ENCODE peak calls at places on chromosomes 12 and 14, in four cellular contexts. E is activated naive CD4-positive, alpha-beta T cell; F is KBM-7; K is renal cortical epithelial cell. O is an unnamed sample.

GRCh38 chr12:52662093-52663006 is 10.3 kb upstream of the KRT2 start:
- DNase-seq in E (no peak), K (no peak), F (peak; percentile 83), O (no peak)

GRCh38 chr12:6765048-6765633 is 1.0 kb upstream of the PTMS start:
- DNase-seq in F (no peak), K (no peak), E (no peak), O (no peak)

GRCh38 chr12:11981174-11981733 is 89.5 kb upstream of the BCL2L14 start:
- DNase-seq in K (no peak), F (peak; percentile 53), E (no peak), O (no peak)

GRCh38 chr14:43168374-43168925 is 1338.6 kb downstream of the FSCB start:
- DNase-seq in F (no peak), E (no peak), K (no peak), O (no peak)

GRCh38 chr12:92034858-92035401 is 110.7 kb downstream of the BTG1 start:
- DNase-seq in F (peak; percentile 49), E (no peak), K (peak; percentile 72), O (peak; percentile 17)

GRCh38 chr12:127272864-127273263 is 994.1 kb upstream of the TMEM132C start:
- DNase-seq in E (no peak), F (no peak), K (peak; percentile 95), O (no peak)

GRCh38 chr12:12397184-12397583 is 40.3 kb downstream of the BORCS5 start:
- DNase-seq in E (no peak), F (no peak), K (no peak), O (no peak)

GRCh38 chr12:99911076-99911475 is 73.7 kb downstream of the ANKS1B start:
- DNase-seq in K (peak; percentile 91), F (no peak), E (no peak), O (peak; percentile 33)

GRCh38 chr14:90554341-90554740 is 157.5 kb downstream of the CALM1 start:
- DNase-seq in E (no peak), K (no peak), F (no peak), O (no peak)

GRCh38 chr12:121295123-121295745 is 1.3 kb downstream of the CAMKK2 start:
- DNase-seq in F (peak; percentile 16), E (no peak), K (no peak), O (no peak)

GRCh38 chr12:106178582-106178981 is 39.8 kb upstream of the NUAK1 start:
- DNase-seq in F (no peak), E (no peak), K (no peak), O (peak; percentile 64)

GRCh38 chr12:120159509-120160237 is 34.8 kb downstream of the GCN1 start:
- DNase-seq in F (no peak), E (no peak), K (no peak), O (no peak)

GRCh38 chr14:80211143-80212024 is at the start of gene DIO2:
- DNase-seq in F (no peak), E (no peak), K (peak; percentile 12), O (peak; percentile 66)

GRCh38 chr12:62848418-62848817 is 86.5 kb downstream of the PPM1H start:
- DNase-seq in F (no peak), E (no peak), K (peak; percentile 95), O (peak; percentile 10)

GRCh38 chr12:127539499-127539898 is 727.5 kb upstream of the TMEM132C start:
- DNase-seq in E (no peak), F (no peak), K (no peak), O (no peak)

GRCh38 chr12:6364037-6364360 is 11.4 kb downstream of the SCNN1A start:
- DNase-seq in E (no peak), F (no peak), K (no peak), O (no peak)

GRCh38 chr12:81992461-81992860 is 233.3 kb upstream of the PPFIA2 start:
- DNase-seq in E (no peak), K (peak; percentile 70), F (peak; percentile 13), O (no peak)

GRCh38 chr14:70013269-70013873 is 134.2 kb downstream of the SMOC1 start:
- DNase-seq in E (no peak), K (no peak), F (peak; percentile 36), O (peak; percentile 59)

GRCh38 chr12:50620975-50621360 is 116.2 kb downstream of the DIP2B start:
- DNase-seq in E (no peak), F (no peak), K (no peak), O (no peak)

GRCh38 chr14:35993512-35993960 is 167.4 kb downstream of the BRMS1L start:
- DNase-seq in F (no peak), E (no peak), K (no peak), O (no peak)

GRCh38 chr12:32309811-32310755 is 89.3 kb upstream of the FGD4 start:
- DNase-seq in F (no peak), K (peak; percentile 98), E (no peak), O (no peak)

GRCh38 chr14:70919774-70920173 is 12.5 kb downstream of the PCNX1 start:
- DNase-seq in F (peak; percentile 48), K (peak; percentile 45), E (no peak), O (no peak)

GRCh38 chr12:202081-202731 is 11.8 kb downstream of the SLC6A12 start:
- DNase-seq in F (no peak), K (no peak), E (no peak), O (no peak)

GRCh38 chr12:8817856-8818255 is 4.6 kb upstream of the A2ML1 start:
- DNase-seq in F (no peak), E (no peak), K (no peak), O (peak; percentile 91)

GRCh38 chr12:12660201-12660600 is 35.8 kb downstream of the GPR19 start:
- DNase-seq in F (no peak), E (no peak), K (no peak), O (peak; percentile 71)

GRCh38 chr12:57404966-57405640 is 25.7 kb downstream of the R3HDM2 start:
- DNase-seq in F (no peak), E (no peak), K (no peak), O (peak; percentile 82)

GRCh38 chr12:104974626-104975290 is 11.4 kb upstream of the NOPCHAP1 start:
- DNase-seq in F (no peak), E (no peak), K (no peak), O (peak; percentile 89)

GRCh38 chr12:106739815-106740552 is 34.5 kb upstream of the RIC8B start:
- DNase-seq in K (no peak), F (no peak), E (no peak), O (peak; percentile 72)

GRCh38 chr12:107328442-107329133 is 235.2 kb upstream of the CRY1 start:
- DNase-seq in F (peak; percentile 87), E (no peak), K (peak; percentile 89), O (no peak)

GRCh38 chr14:22231022-22231421 is 358.0 kb downstream of the DAD1 start:
- DNase-seq in E (no peak), F (peak; percentile 56), K (no peak), O (no peak)

GRCh38 chr14:79101388-79101787 is 931.2 kb downstream of the NRXN3 start:
- DNase-seq in E (no peak), F (peak; percentile 3), K (no peak), O (no peak)

GRCh38 chr12:48934312-48934706 is 9.0 kb upstream of the FKBP11 start:
- DNase-seq in E (no peak), K (no peak), F (peak; percentile 56), O (no peak)

GRCh38 chr12:7832059-7832696 is 40.5 kb downstream of the SLC2A14 start:
- DNase-seq in K (peak; percentile 33), F (peak; percentile 83), E (no peak), O (peak; percentile 64)

GRCh38 chr14:75871181-75871880 is 110.5 kb downstream of the TGFB3 start:
- DNase-seq in F (no peak), E (no peak), K (no peak), O (no peak)

GRCh38 chr12:122891661-122892525 is 4.0 kb downstream of the VPS37B start:
- DNase-seq in E (no peak), F (peak; percentile 55), K (peak; percentile 82), O (no peak)

GRCh38 chr12:868722-869121 is 80.8 kb downstream of the RAD52 start:
- DNase-seq in E (no peak), F (no peak), K (no peak), O (no peak)

GRCh38 chr14:22812744-22813143 is 2.5 kb downstream of the SLC7A7 start:
- DNase-seq in E (no peak), K (no peak), F (no peak), O (no peak)